ENCODE peak calls at places on chromosome 7, in six cellular contexts. W is T-helper 2 cell; U is stimulated activated CD4-positive, alpha-beta T cell treated with anti-CD3 and anti-CD28 coated beads, Interleukin-1b, Interleukin-23, amount 100 ng/mL, for 48 hours; F is amniotic epithelial cell; I is endodermal cell; D is left cardiac atrium. S is an unnamed sample.

GRCh38 chr7:31372538-31372937 is 32.0 kb upstream of the NEUROD6 start:
- DNase-seq in W (no peak), U (no peak), F (no peak), I (no peak), D (no peak), S (no peak)

GRCh38 chr7:23925088-23925487 is 215.1 kb downstream of the STK31 start:
- DNase-seq in W (no peak), U (no peak), F (no peak), I (no peak), D (no peak), S (no peak)

GRCh38 chr7:91875851-91876250 is 4.7 kb downstream of the MTERF1 start:
- DNase-seq in W (no peak), U (no peak), F (peak), I (no peak), D (no peak), S (no peak)

GRCh38 chr7:131196808-131197207 is 130.9 kb upstream of the MKLN1 start:
- DNase-seq in W (no peak), U (no peak), F (peak), I (peak), D (peak), S (no peak)

GRCh38 chr7:135745702-135746312 is 2.8 kb downstream of the FAM180A start:
- DNase-seq in W (no peak), U (no peak), F (peak), I (no peak), D (peak), S (peak)

GRCh38 chr7:44754802-44755697 is 6.4 kb downstream of the ZMIZ2 start:
- DNase-seq in W (no peak), U (no peak), F (no peak), I (no peak), D (no peak), S (no peak)

GRCh38 chr7:101586971-101587370 is 42.1 kb downstream of the MYL10 start:
- DNase-seq in W (no peak), U (no peak), F (no peak), I (no peak), D (no peak), S (no peak)

GRCh38 chr7:155834486-155835048 is 22.3 kb upstream of the SHH start:
- DNase-seq in W (no peak), U (no peak), F (no peak), I (no peak), D (peak), S (no peak)

GRCh38 chr7:84187813-84188212 is 6.8 kb downstream of the SEMA3A start:
- DNase-seq in W (no peak), U (no peak), F (peak), I (no peak), D (no peak), S (peak)

GRCh38 chr7:37074370-37074769 is 350.1 kb upstream of the AOAH start:
- DNase-seq in W (no peak), U (no peak), F (no peak), I (no peak), D (no peak), S (no peak)

GRCh38 chr7:154503962-154504550 is 451.9 kb downstream of the DPP6 start:
- DNase-seq in W (no peak), U (no peak), F (peak), I (no peak), D (no peak), S (peak)

GRCh38 chr7:112792431-112792830 is 2.2 kb upstream of the TMEM168 start:
- DNase-seq in W (no peak), U (no peak), F (no peak), I (no peak), D (no peak), S (no peak)

GRCh38 chr7:152760384-152761115 is 998 bp downstream of the ACTR3B start:
- DNase-seq in W (no peak), U (no peak), F (no peak), I (peak), D (no peak), S (no peak)

GRCh38 chr7:82293467-82293866 is 150.1 kb downstream of the CACNA2D1 start:
- DNase-seq in W (no peak), U (no peak), F (no peak), I (no peak), D (no peak), S (no peak)

GRCh38 chr7:115293628-115294236 is 371.8 kb downstream of the MDFIC start:
- DNase-seq in W (no peak), U (no peak), F (peak), I (no peak), D (no peak), S (no peak)

GRCh38 chr7:137590071-137590470 is 246.5 kb upstream of the PTN start:
- DNase-seq in W (no peak), U (no peak), F (no peak), I (no peak), D (no peak), S (no peak)

S was measured in H4.